ENCODE peak calls at places on chromosomes 6 and 20, in ten cellular contexts. P, Y, K, T, L, H, J, S, V and I are unnamed samples.

GRCh38 chr6:166707045-166707444 is 80.0 kb upstream of the RPS6KA2 start:
- DNase-seq in P (peak; percentile 40), Y (peak; percentile 8), K (no peak), T (no peak), L (no peak), H (peak; percentile 81), J (peak; percentile 68), S (no peak), V (no peak), I (peak; percentile 46)

GRCh38 chr6:159174263-159174974 is 5.2 kb downstream of the FNDC1 start:
- DNase-seq in P (no peak), Y (peak; percentile 63), K (peak; percentile 40), T (peak; percentile 59), L (peak; percentile 55), H (peak; percentile 83), J (peak; percentile 75), S (peak; percentile 46), V (peak; percentile 79), I (peak; percentile 63)

GRCh38 chr20:59708326-59708725 is 104.0 kb downstream of the PHACTR3 start:
- DNase-seq in P (no peak), Y (no peak), K (no peak), T (no peak), L (no peak), H (no peak), J (no peak), S (no peak), V (no peak), I (no peak)

GRCh38 chr20:9202440-9203080 is 133.7 kb downstream of the PLCB4 start:
- DNase-seq in P (no peak), Y (no peak), K (no peak), T (no peak), L (no peak), H (no peak), J (no peak), S (no peak), V (no peak), I (peak; percentile 34)

GRCh38 chr6:16671302-16672289 is 89.7 kb downstream of the ATXN1 start:
- DNase-seq in P (no peak), Y (no peak), K (no peak), T (no peak), L (no peak), H (no peak), J (no peak), S (no peak), V (no peak), I (no peak)

GRCh38 chr6:16045238-16045637 is 83.6 kb upstream of the MYLIP start:
- DNase-seq in P (no peak), Y (no peak), K (no peak), T (no peak), L (no peak), H (no peak), J (no peak), S (peak; percentile 57), V (no peak), I (no peak)

GRCh38 chr6:75167426-75167825 is 38.4 kb downstream of the COL12A1 start:
- DNase-seq in P (no peak), Y (no peak), K (no peak), T (no peak), L (no peak), H (no peak), J (no peak), S (no peak), V (no peak), I (no peak)

GRCh38 chr6:22512716-22513452 is 56.5 kb upstream of the HDGFL1 start:
- DNase-seq in P (no peak), Y (peak; percentile 86), K (peak; percentile 81), T (no peak), L (no peak), H (no peak), J (no peak), S (no peak), V (no peak), I (no peak)

GRCh38 chr6:156821707-156822106 is 44.5 kb downstream of the ARID1B start:
- DNase-seq in P (no peak), Y (no peak), K (no peak), T (no peak), L (no peak), H (no peak), J (no peak), S (no peak), V (no peak), I (no peak)

GRCh38 chr20:51404297-51405060 is 138.0 kb downstream of the NFATC2 start:
- DNase-seq in P (no peak), Y (no peak), K (no peak), T (no peak), L (no peak), H (no peak), J (peak; percentile 55), S (no peak), V (peak; percentile 72), I (peak; percentile 89)